ENCODE peak calls at places on chromosomes 12 and 14, in six cellular contexts. Y is pulmonary artery endothelial cell; P is activated T-cell treated with anti-CD3 and anti-CD28 coated beads, Interleukin-2, amount 50 U/mL, for 72 hours; Q is stimulated activated CD4-positive, alpha-beta T cell treated with anti-CD3 and anti-CD28 coated beads, Interleukin-2, amount 100 ng/mL, for 4 hours; V is hippocampal formation; J is substantia nigra. R is an unnamed sample.

GRCh38 chr12:77382096-77382742 is 316.9 kb upstream of the E2F7 start:
- DNase-seq in Y (no peak), P (no peak), Q (no peak), V (no peak), J (no peak), R (no peak)

GRCh38 chr14:105014032-105014431 is 6.9 kb downstream of the CDCA4 start:
- DNase-seq in Y (no peak), P (no peak), Q (no peak), V (no peak), J (no peak), R (no peak)

GRCh38 chr12:46555379-46555778 is 182.8 kb upstream of the SLC38A2 start:
- DNase-seq in Y (no peak), P (no peak), Q (no peak), V (no peak), J (no peak), R (no peak)

GRCh38 chr12:27521066-27521465 is 2.9 kb upstream of the PPFIBP1 start:
- DNase-seq in Y (no peak), P (no peak), Q (no peak), V (no peak), J (no peak), R (no peak)

GRCh38 chr14:100645200-100645985 is 58.2 kb upstream of the BEGAIN start:
- DNase-seq in Y (peak), P (peak), Q (peak), V (peak), J (no peak), R (peak)

GRCh38 chr14:34713681-34714319 is 593 bp downstream of the CFL2 start:
- DNase-seq in Y (peak), P (peak), Q (peak), V (peak), J (no peak), R (peak)

GRCh38 chr12:115752913-115753726 is 524.4 kb downstream of the MED13L start:
- DNase-seq in Y (no peak), P (peak), Q (no peak), V (peak), J (no peak), R (peak)

GRCh38 chr14:101761881-101762529 is 496 bp downstream of the PPP2R5C start:
- DNase-seq in Y (no peak), P (peak), Q (peak), V (no peak), J (no peak), R (no peak)

GRCh38 chr12:15899282-15899870 is 11.8 kb upstream of the DERA start:
- DNase-seq in Y (no peak), P (no peak), Q (no peak), V (no peak), J (no peak), R (no peak)

GRCh38 chr12:55685671-55686070 is 22.0 kb downstream of the ITGA7 start:
- DNase-seq in Y (no peak), P (no peak), Q (no peak), V (no peak), J (no peak), R (no peak)

GRCh38 chr12:68340404-68341270 is 8.5 kb upstream of the MDM1 start:
- DNase-seq in Y (no peak), P (no peak), Q (no peak), V (no peak), J (no peak), R (no peak)

GRCh38 chr12:113073586-113073985 is 17.1 kb downstream of the DTX1 start:
- DNase-seq in Y (no peak), P (no peak), Q (no peak), V (no peak), J (no peak), R (no peak)

GRCh38 chr12:19597304-19598066 is 158.2 kb downstream of the AEBP2 start:
- DNase-seq in Y (no peak), P (no peak), Q (no peak), V (no peak), J (no peak), R (no peak)

GRCh38 chr12:54935235-54935951 is 49.2 kb downstream of the TESPA1 start:
- DNase-seq in Y (peak), P (peak), Q (peak), V (no peak), J (no peak), R (no peak)

GRCh38 chr14:75831455-75831854 is 150.3 kb downstream of the TGFB3 start:
- DNase-seq in Y (no peak), P (peak), Q (peak), V (no peak), J (no peak), R (peak)

GRCh38 chr12:57534991-57535543 is 11.9 kb downstream of the DCTN2 start:
- DNase-seq in Y (no peak), P (no peak), Q (no peak), V (no peak), J (no peak), R (no peak)

GRCh38 chr14:24817638-24818053 is 183.7 kb upstream of the GZMB start:
- DNase-seq in Y (no peak), P (no peak), Q (no peak), V (peak), J (no peak), R (no peak)

GRCh38 chr12:57735952-57736742 is 2.4 kb downstream of the AGAP2 start:
- DNase-seq in Y (no peak), P (no peak), Q (no peak), V (no peak), J (no peak), R (no peak)

GRCh38 chr12:64997858-64998257 is 123.2 kb downstream of the WIF1 start:
- DNase-seq in Y (no peak), P (no peak), Q (no peak), V (no peak), J (no peak), R (no peak)

GRCh38 chr14:39491134-39491541 is 58.9 kb upstream of the FBXO33 start:
- DNase-seq in Y (no peak), P (no peak), Q (no peak), V (no peak), J (no peak), R (no peak)

GRCh38 chr12:54159140-54159539 is 29.6 kb downstream of the SMUG1 start:
- DNase-seq in Y (no peak), P (peak), Q (no peak), V (no peak), J (no peak), R (no peak)

GRCh38 chr12:120834489-120835303 is 69.5 kb downstream of the SPPL3 start:
- DNase-seq in Y (no peak), P (no peak), Q (no peak), V (no peak), J (no peak), R (no peak)

GRCh38 chr14:92630367-92630766 is 116.8 kb downstream of the RIN3 start:
- DNase-seq in Y (no peak), P (no peak), Q (no peak), V (no peak), J (no peak), R (no peak)

GRCh38 chr12:7114008-7114407 is 5.0 kb upstream of the C1RL start:
- DNase-seq in Y (no peak), P (no peak), Q (no peak), V (no peak), J (no peak), R (no peak)

GRCh38 chr12:38886064-38886463 is 19.3 kb downstream of the CPNE8 start:
- DNase-seq in Y (no peak), P (peak), Q (no peak), V (no peak), J (no peak), R (no peak)

GRCh38 chr12:132520421-132521199 is 30.7 kb downstream of the FBRSL1 start:
- DNase-seq in Y (no peak), P (no peak), Q (no peak), V (no peak), J (no peak), R (no peak)

GRCh38 chr14:101362529-101363260 is 198.6 kb upstream of the DIO3 start:
- DNase-seq in Y (no peak), P (no peak), Q (no peak), V (no peak), J (no peak), R (peak)

GRCh38 chr12:107436376-107436775 is 249.2 kb upstream of the PWP1 start:
- DNase-seq in Y (no peak), P (no peak), Q (no peak), V (no peak), J (no peak), R (no peak)

GRCh38 chr12:13959131-13959734 is 22.2 kb downstream of the GRIN2B start:
- DNase-seq in Y (no peak), P (no peak), Q (no peak), V (peak), J (no peak), R (no peak)

GRCh38 chr12:66017736-66018135 is 112.8 kb downstream of the LLPH start:
- DNase-seq in Y (no peak), P (no peak), Q (no peak), V (no peak), J (no peak), R (no peak)

GRCh38 chr14:23916038-23916437 is 37.5 kb upstream of the DHRS4 start:
- DNase-seq in Y (no peak), P (no peak), Q (no peak), V (no peak), J (no peak), R (no peak)

GRCh38 chr12:132282031-132282949 is 47.1 kb downstream of the GALNT9 start:
- DNase-seq in Y (no peak), P (no peak), Q (no peak), V (no peak), J (no peak), R (no peak)

GRCh38 chr12:102484017-102484731 is 3.8 kb upstream of the IGF1 start:
- DNase-seq in Y (no peak), P (peak), Q (peak), V (peak), J (no peak), R (peak)

GRCh38 chr14:34754687-34755086 is 40.3 kb upstream of the CFL2 start:
- DNase-seq in Y (no peak), P (no peak), Q (no peak), V (no peak), J (no peak), R (no peak)

GRCh38 chr12:509494-509893 is 49.8 kb downstream of the B4GALNT3 start:
- DNase-seq in Y (peak), P (no peak), Q (no peak), V (no peak), J (no peak), R (no peak)

GRCh38 chr14:61260939-61261776 is 20.0 kb downstream of the TMEM30B start:
- DNase-seq in Y (no peak), P (peak), Q (no peak), V (no peak), J (no peak), R (no peak)

GRCh38 chr12:119176267-119177055 is 2.3 kb upstream of the HSPB8 start:
- DNase-seq in Y (peak), P (peak), Q (no peak), V (peak), J (no peak), R (peak)

GRCh38 chr14:99350751-99351150 is 78.8 kb upstream of the BCL11B start:
- DNase-seq in Y (no peak), P (no peak), Q (no peak), V (no peak), J (no peak), R (no peak)